ENCODE peak calls at places on chromosomes 16 and 17, in four cellular contexts. Z is A549, L is suprapubic skin, B is stomach. T is an unnamed sample.

GRCh38 chr17:80881321-80881720 is 110.3 kb upstream of the CHMP6 start:
- DNase-seq in Z (no peak), L (no peak), B (no peak), T (no peak)

GRCh38 chr16:54926166-54926838 is 4.4 kb upstream of the IRX5 start:
- DNase-seq in Z (no peak), L (no peak), B (no peak), T (no peak)

GRCh38 chr17:8056976-8057625 is 18.2 kb downstream of the ALOX15B start:
- DNase-seq in Z (no peak), L (peak), B (peak), T (no peak)

GRCh38 chr16:3099395-3099731 is 269 bp upstream of the ZSCAN10 start:
- DNase-seq in Z (no peak), L (no peak), B (no peak), T (no peak)

GRCh38 chr16:71201556-71201955 is 29.0 kb downstream of the HYDIN start:
- DNase-seq in Z (no peak), L (no peak), B (no peak), T (no peak)

GRCh38 chr17:19753049-19753444 is 4.9 kb upstream of the ALDH3A1 start:
- DNase-seq in Z (peak), L (no peak), B (peak), T (no peak)

GRCh38 chr17:58156839-58157803 is 8.9 kb downstream of the OR4D1 start:
- DNase-seq in Z (peak), L (no peak), B (no peak), T (no peak)

GRCh38 chr16:69451166-69451565 is 26.7 kb downstream of the CYB5B start:
- DNase-seq in Z (no peak), L (no peak), B (no peak), T (no peak)

GRCh38 chr16:81785138-81785924 is 6.2 kb downstream of the PLCG2 start:
- DNase-seq in Z (no peak), L (no peak), B (no peak), T (no peak)

GRCh38 chr17:46962374-46962790 is 16.7 kb downstream of the RPRML start:
- DNase-seq in Z (no peak), L (no peak), B (no peak), T (no peak)

GRCh38 chr17:77455111-77455877 is 314.5 kb downstream of the SEC14L1 start:
- DNase-seq in Z (no peak), L (no peak), B (no peak), T (peak)
- TF ChIP-seq POLR2A in Z (no peak), L (no peak), B (no peak), T (peak)

GRCh38 chr17:30344283-30345088 is 10.6 kb upstream of the TMIGD1 start:
- DNase-seq in Z (no peak), L (no peak), B (peak), T (no peak)
- H3K27ac ChIP-seq in Z (peak), L (peak), B (peak), T (no peak)

GRCh38 chr17:79009397-79010303 is at the start of gene CANT1:
- DNase-seq in Z (peak), L (peak), B (peak), T (peak)
- TF ChIP-seq POLR2A in Z (peak), L (no peak), B (no peak), T (no peak)

GRCh38 chr17:1997146-1997586 is 28.0 kb downstream of the RTN4RL1 start:
- DNase-seq in Z (peak), L (no peak), B (no peak), T (no peak)
- H3K27ac ChIP-seq in Z (peak), L (peak), B (no peak), T (no peak)

GRCh38 chr17:1605681-1606351 is 22.8 kb downstream of the SLC43A2 start:
- DNase-seq in Z (no peak), L (no peak), B (peak), T (no peak)

GRCh38 chr17:1607971-1608320 is 20.7 kb downstream of the SLC43A2 start:
- DNase-seq in Z (no peak), L (no peak), B (no peak), T (no peak)

GRCh38 chr17:1604831-1605528 is 23.7 kb downstream of the SLC43A2 start:
- DNase-seq in Z (no peak), L (no peak), B (peak), T (no peak)

GRCh38 chr17:1608676-1609075 is 20.0 kb downstream of the SLC43A2 start:
- DNase-seq in Z (no peak), L (no peak), B (no peak), T (no peak)

GRCh38 chr17:1606352-1606985 is 22.2 kb downstream of the SLC43A2 start:
- DNase-seq in Z (no peak), L (no peak), B (no peak), T (no peak)
- TF ChIP-seq POLR2A in Z (no peak), L (no peak), B (no peak), T (no peak)

DNA sequence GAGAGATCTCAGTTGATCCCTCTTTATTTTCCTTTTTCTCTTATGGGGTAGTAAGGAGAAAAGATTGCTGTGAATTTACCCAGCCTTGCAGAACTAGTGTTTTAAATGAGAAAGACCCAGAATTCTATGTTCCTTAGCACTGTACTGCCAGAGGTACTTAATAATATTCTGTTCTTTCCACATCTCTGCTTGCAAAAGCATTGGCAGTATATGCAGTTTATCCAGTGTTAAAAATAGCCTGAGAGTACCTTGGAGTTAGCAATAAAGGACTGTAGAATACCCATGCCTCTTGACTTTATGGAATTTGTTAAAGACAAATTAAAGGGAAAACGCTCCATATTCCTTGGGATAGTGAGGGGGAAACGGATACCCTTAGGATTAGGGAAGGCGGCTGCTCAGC is 11.9 kb downstream of the SLC7A6 start:
- DNase-seq in Z (no peak), L (no peak), B (no peak), T (no peak)
- H3K27ac ChIP-seq in Z (no peak), L (peak), B (peak), T (no peak)

GRCh38 chr17:17052462-17053221 is 10.4 kb downstream of the MPRIP start:
- DNase-seq in Z (no peak), L (peak), B (peak), T (no peak)

GRCh38 chr17:17050346-17051345 is 8.4 kb downstream of the MPRIP start:
- DNase-seq in Z (no peak), L (peak), B (peak), T (no peak)

GRCh38 chr17:17053446-17054379 is 11.5 kb downstream of the MPRIP start:
- DNase-seq in Z (no peak), L (peak), B (peak), T (no peak)

GRCh38 chr17:17051380-17051779 is 9.1 kb downstream of the MPRIP start:
- DNase-seq in Z (no peak), L (peak), B (peak), T (no peak)

GRCh38 chr17:17051791-17052461 is 9.7 kb downstream of the MPRIP start:
- DNase-seq in Z (no peak), L (peak), B (peak), T (no peak)
- TF ChIP-seq POLR2A in Z (no peak), L (no peak), B (no peak), T (no peak)

DNA sequence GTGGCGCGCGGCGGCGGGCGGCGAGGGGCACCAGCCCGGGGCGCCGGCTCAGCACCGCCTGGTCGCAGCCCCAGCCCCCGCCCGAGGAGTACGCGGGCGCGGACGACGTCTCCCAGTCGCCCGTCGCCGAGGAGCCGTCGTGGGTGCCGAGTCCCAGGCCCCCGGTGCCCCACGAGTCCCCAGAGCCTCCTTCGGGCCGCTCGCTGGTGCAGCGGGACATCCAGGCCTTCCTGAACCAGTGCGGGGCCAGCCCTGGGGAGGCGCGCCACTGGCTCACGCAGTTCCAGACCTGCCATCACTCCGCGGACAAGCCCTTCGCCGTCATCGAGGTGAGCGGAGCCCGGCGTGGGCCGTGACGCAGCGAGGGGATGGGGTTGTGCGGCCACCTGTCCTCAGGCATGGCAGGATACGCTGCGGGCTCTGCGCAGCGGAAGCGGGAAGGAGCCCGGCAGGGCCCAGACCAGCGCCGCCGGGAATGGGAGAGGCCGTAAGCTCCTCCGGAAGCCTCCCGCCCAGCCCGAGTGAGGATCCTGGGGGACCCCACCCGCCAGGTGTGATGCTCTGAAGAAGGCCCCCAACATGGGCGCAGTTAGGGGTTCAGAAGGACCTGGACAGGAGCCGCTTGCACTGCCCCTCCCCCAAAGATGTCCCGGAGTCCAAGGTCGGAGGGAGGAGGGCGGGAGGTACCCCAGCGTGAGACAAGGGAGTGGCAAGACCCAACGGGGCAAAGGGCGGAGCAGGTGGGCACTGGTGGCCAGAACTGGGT is 522 bp downstream of the NAGS start:
- DNase-seq in Z (no peak), L (no peak), B (peak), T (no peak)
- H3K27ac ChIP-seq in Z (no peak), L (no peak), B (no peak), T (peak)